ENCODE peak calls at places on chromosomes 1 and 21, in four cellular contexts. F, I, O and L are unnamed samples.

GRCh38 chr1:91529856-91530255 is 29.2 kb downstream of the CDC7 start:
- DNase-seq in F (no peak), I (peak; percentile 58), O (no peak), L (no peak)

GRCh38 chr21:42614811-42615342 is 38.5 kb upstream of the PDE9A start:
- DNase-seq in F (no peak), I (peak; percentile 75), O (no peak), L (no peak)

GRCh38 chr21:29232601-29233541 is 65.9 kb upstream of the BACH1 start:
- DNase-seq in F (no peak), I (peak; percentile 61), O (no peak), L (no peak)

GRCh38 chr1:188817814-188818213 is 1659.8 kb downstream of the BRINP3 start:
- DNase-seq in F (no peak), I (no peak), O (no peak), L (no peak)

GRCh38 chr1:207938016-207938415 is 27.1 kb upstream of the CD34 start:
- DNase-seq in F (no peak), I (peak; percentile 96), O (no peak), L (no peak)

GRCh38 chr1:107474877-107475612 is 334.2 kb downstream of the NTNG1 start:
- DNase-seq in F (no peak), I (peak; percentile 21), O (no peak), L (no peak)

GRCh38 chr1:116356067-116356466 is 17.0 kb upstream of the ATP1A1 start:
- DNase-seq in F (no peak), I (no peak), O (no peak), L (no peak)

GRCh38 chr1:244336232-244336899 is 115.3 kb downstream of the ADSS2 start:
- DNase-seq in F (no peak), I (no peak), O (no peak), L (no peak)

GRCh38 chr1:230682882-230683610 is 30.9 kb downstream of the AGT start:
- DNase-seq in F (no peak), I (peak; percentile 81), O (no peak), L (no peak)

GRCh38 chr1:13517193-13517812 is 3.5 kb upstream of the LRRC38 start:
- DNase-seq in F (no peak), I (peak; percentile 43), O (no peak), L (no peak)

GRCh38 chr1:44820945-44821715 is 12.8 kb downstream of the BTBD19 start:
- DNase-seq in F (no peak), I (no peak), O (no peak), L (no peak)

GRCh38 chr1:175673236-175674150 is 69.9 kb downstream of the TNR start:
- DNase-seq in F (no peak), I (peak; percentile 46), O (no peak), L (peak; percentile 27)